ENCODE peak calls at places on chromosomes 12 and 14, in eight cellular contexts. C, K, Z, T, M, U, I and X are unnamed samples.

GRCh38 chr12:95116773-95117172 is 43.4 kb upstream of the NR2C1 start:
- DNase-seq in C (no peak), K (peak; percentile 73), Z (no peak), T (peak; percentile 61), M (no peak), U (no peak), I (no peak), X (no peak)

GRCh38 chr12:115910057-115910456 is 367.4 kb downstream of the MED13L start:
- DNase-seq in C (no peak), K (no peak), Z (no peak), T (no peak), M (no peak), U (no peak), I (no peak), X (no peak)

GRCh38 chr12:76012656-76013055 is 18.9 kb downstream of the PHLDA1 start:
- DNase-seq in C (no peak), K (no peak), Z (no peak), T (no peak), M (no peak), U (no peak), I (no peak), X (no peak)

GRCh38 chr12:26810330-26810729 is 22.7 kb downstream of the ITPR2 start:
- DNase-seq in C (no peak), K (no peak), Z (no peak), T (no peak), M (no peak), U (no peak), I (peak; percentile 80), X (peak; percentile 73)

GRCh38 chr12:130511285-130511684 is 173.6 kb downstream of the PIWIL1 start:
- DNase-seq in C (no peak), K (no peak), Z (no peak), T (no peak), M (no peak), U (no peak), I (no peak), X (no peak)

GRCh38 chr14:74290415-74290814 is 12.3 kb downstream of the ABCD4 start:
- DNase-seq in C (no peak), K (no peak), Z (no peak), T (peak; percentile 39), M (peak; percentile 3), U (no peak), I (peak; percentile 27), X (no peak)

GRCh38 chr12:93025145-93026103 is 96.3 kb upstream of the EEA1 start:
- DNase-seq in C (no peak), K (no peak), Z (no peak), T (peak; percentile 59), M (peak; percentile 2), U (peak; percentile 32), I (peak; percentile 82), X (no peak)

GRCh38 chr14:75295061-75295461 is 16.4 kb downstream of the FOS start:
- DNase-seq in C (no peak), K (no peak), Z (no peak), T (peak; percentile 87), M (no peak), U (no peak), I (peak; percentile 56), X (peak; percentile 60)

GRCh38 chr14:105817971-105818711 is 291.8 kb downstream of the TMEM121 start:
- DNase-seq in C (no peak), K (no peak), Z (no peak), T (no peak), M (no peak), U (no peak), I (no peak), X (no peak)

GRCh38 chr12:59372971-59373370 is 222.9 kb upstream of the SLC16A7 start:
- DNase-seq in C (no peak), K (no peak), Z (no peak), T (peak; percentile 4), M (no peak), U (no peak), I (peak; percentile 39), X (no peak)

GRCh38 chr12:31316964-31317363 is 9.0 kb downstream of the SINHCAF start:
- DNase-seq in C (no peak), K (no peak), Z (no peak), T (no peak), M (no peak), U (no peak), I (no peak), X (no peak)

GRCh38 chr14:105067140-105067968 is 2.1 kb upstream of the GPR132 start:
- DNase-seq in C (no peak), K (peak; percentile 73), Z (no peak), T (no peak), M (no peak), U (no peak), I (peak; percentile 56), X (no peak)

GRCh38 chr12:57966536-57966935 is 25.2 kb downstream of the ATP23 start:
- DNase-seq in C (no peak), K (no peak), Z (no peak), T (no peak), M (no peak), U (no peak), I (no peak), X (no peak)

GRCh38 chr12:2553388-2554126 is 241.2 kb upstream of the FKBP4 start:
- DNase-seq in C (no peak), K (no peak), Z (no peak), T (no peak), M (no peak), U (no peak), I (no peak), X (no peak)

GRCh38 chr12:59383426-59383822 is 212.4 kb upstream of the SLC16A7 start:
- DNase-seq in C (no peak), K (no peak), Z (no peak), T (no peak), M (no peak), U (no peak), I (peak; percentile 83), X (no peak)

GRCh38 chr14:63624701-63625100 is 17.0 kb downstream of the WDR89 start:
- DNase-seq in C (no peak), K (no peak), Z (no peak), T (no peak), M (no peak), U (no peak), I (no peak), X (no peak)

GRCh38 chr12:34298971-34299801 is 276.9 kb downstream of the ALG10 start:
- DNase-seq in C (no peak), K (peak; percentile 14), Z (no peak), T (no peak), M (no peak), U (no peak), I (no peak), X (no peak)

GRCh38 chr14:37422319-37422718 is 172.7 kb downstream of the FOXA1 start:
- DNase-seq in C (no peak), K (no peak), Z (no peak), T (no peak), M (no peak), U (no peak), I (no peak), X (no peak)

GRCh38 chr14:102469261-102469660 is 40.3 kb downstream of the ANKRD9 start:
- DNase-seq in C (no peak), K (no peak), Z (no peak), T (no peak), M (no peak), U (no peak), I (no peak), X (no peak)

GRCh38 chr14:72182773-72183432 is 250.7 kb downstream of the RGS6 start:
- DNase-seq in C (no peak), K (no peak), Z (no peak), T (no peak), M (no peak), U (no peak), I (no peak), X (no peak)

GRCh38 chr12:93638954-93639353 is 38.2 kb upstream of the CRADD start:
- DNase-seq in C (no peak), K (no peak), Z (no peak), T (no peak), M (no peak), U (no peak), I (no peak), X (no peak)

GRCh38 chr12:99146730-99147129 is 500.8 kb upstream of the GARIN6 start:
- DNase-seq in C (no peak), K (no peak), Z (no peak), T (no peak), M (no peak), U (no peak), I (no peak), X (no peak)

GRCh38 chr14:36258241-36258640 is 62.2 kb downstream of the MBIP start:
- DNase-seq in C (no peak), K (no peak), Z (no peak), T (no peak), M (no peak), U (no peak), I (no peak), X (no peak)

GRCh38 chr12:43333650-43334043 is 218.4 kb downstream of the ADAMTS20 start:
- DNase-seq in C (no peak), K (no peak), Z (no peak), T (no peak), M (no peak), U (no peak), I (no peak), X (no peak)

GRCh38 chr14:90574640-90575131 is 177.9 kb downstream of the CALM1 start:
- DNase-seq in C (no peak), K (no peak), Z (no peak), T (no peak), M (peak; percentile 28), U (peak; percentile 48), I (no peak), X (no peak)

GRCh38 chr14:24861083-24861630 is 188.8 kb downstream of the STXBP6 start:
- DNase-seq in C (no peak), K (no peak), Z (peak; percentile 1), T (peak; percentile 57), M (no peak), U (no peak), I (peak; percentile 81), X (no peak)

GRCh38 chr12:71139153-71139735 is 18.6 kb downstream of the TSPAN8 start:
- DNase-seq in C (no peak), K (no peak), Z (no peak), T (no peak), M (no peak), U (no peak), I (no peak), X (no peak)

GRCh38 chr14:50520947-50521815 is 11.2 kb downstream of the MAP4K5 start:
- DNase-seq in C (no peak), K (no peak), Z (peak; percentile 43), T (peak; percentile 66), M (no peak), U (no peak), I (peak; percentile 95), X (no peak)

GRCh38 chr14:44820230-44820964 is 141.3 kb downstream of the KLHL28 start:
- DNase-seq in C (no peak), K (no peak), Z (no peak), T (no peak), M (no peak), U (no peak), I (no peak), X (no peak)

GRCh38 chr14:29913550-29913949 is 14.1 kb downstream of the PRKD1 start:
- DNase-seq in C (no peak), K (no peak), Z (no peak), T (no peak), M (no peak), U (no peak), I (no peak), X (no peak)

GRCh38 chr12:123389560-123390351 is 5.8 kb downstream of the KMT5A start:
- DNase-seq in C (no peak), K (no peak), Z (peak; percentile 40), T (no peak), M (no peak), U (no peak), I (peak; percentile 39), X (peak; percentile 8)

GRCh38 chr14:96858643-96859042 is 61.5 kb downstream of the VRK1 start:
- DNase-seq in C (no peak), K (no peak), Z (no peak), T (no peak), M (no peak), U (no peak), I (no peak), X (no peak)

GRCh38 chr14:55514819-55515470 is 65.1 kb upstream of the KTN1 start:
- DNase-seq in C (no peak), K (no peak), Z (no peak), T (no peak), M (no peak), U (no peak), I (peak; percentile 87), X (no peak)

GRCh38 chr14:72714094-72714493 is 179.8 kb downstream of the DPF3 start:
- DNase-seq in C (no peak), K (no peak), Z (peak; percentile 84), T (no peak), M (no peak), U (no peak), I (no peak), X (no peak)